ENCODE peak calls at places on chromosomes 13 and 19, in eight cellular contexts. W is fibroblast of lung, T is right lobe of liver, C is tibial nerve, G is thoracic aorta, P is tibial artery, J is RWPE1, M is endothelial cell. U is an unnamed sample.

GRCh38 chr19:35350591-35350990 is 2.9 kb downstream of the FFAR1 start:
- DNase-seq in W (no peak), T (no peak), C (no peak), G (no peak), P (no peak), J (no peak), M (no peak), U (no peak)

GRCh38 chr19:10551698-10552301 is 8.1 kb downstream of the ATG4D start:
- DNase-seq in W (peak), T (no peak), C (no peak), G (no peak), P (no peak), J (no peak), M (no peak), U (no peak)

GRCh38 chr13:23707674-23708073 is 137.5 kb downstream of the TNFRSF19 start:
- DNase-seq in W (peak), T (no peak), C (no peak), G (no peak), P (no peak), J (no peak), M (no peak), U (no peak)

GRCh38 chr13:39616087-39616694 is 13.2 kb upstream of the LHFPL6 start:
- DNase-seq in W (peak), T (peak), C (no peak), G (no peak), P (peak), J (peak), M (peak), U (peak)

GRCh38 chr19:5338661-5339469 is 1.7 kb downstream of the PTPRS start:
- DNase-seq in W (no peak), T (no peak), C (no peak), G (no peak), P (no peak), J (no peak), M (no peak), U (no peak)

GRCh38 chr19:14795078-14795721 is 16.8 kb upstream of the ADGRE2 start:
- DNase-seq in W (no peak), T (no peak), C (no peak), G (no peak), P (no peak), J (no peak), M (no peak), U (no peak)

GRCh38 chr19:50482886-50483285 is 6.2 kb upstream of the GARIN5A start:
- DNase-seq in W (no peak), T (no peak), C (no peak), G (no peak), P (no peak), J (no peak), M (no peak), U (no peak)

GRCh38 chr13:37134411-37135041 is 29.1 kb upstream of the CSNK1A1L start:
- DNase-seq in W (peak), T (no peak), C (no peak), G (no peak), P (no peak), J (no peak), M (no peak), U (no peak)

GRCh38 chr13:110617326-110618072 is 2.2 kb downstream of the NAXD start:
- DNase-seq in W (peak), T (peak), C (no peak), G (no peak), P (no peak), J (no peak), M (no peak), U (no peak)

GRCh38 chr13:36131931-36132297 is 732 bp upstream of the DCLK1 start:
- DNase-seq in W (peak), T (no peak), C (peak), G (no peak), P (peak), J (no peak), M (no peak), U (no peak)

GRCh38 chr19:41431426-41432386 is 4.5 kb upstream of the B3GNT8 start:
- DNase-seq in W (peak), T (peak), C (no peak), G (no peak), P (no peak), J (peak), M (no peak), U (no peak)

GRCh38 chr13:73110814-73111213 is 52.0 kb downstream of the KLF5 start:
- DNase-seq in W (no peak), T (no peak), C (no peak), G (no peak), P (no peak), J (no peak), M (no peak), U (no peak)

GRCh38 chr13:90416938-90417337 is 930.5 kb upstream of the MIR17HG start:
- DNase-seq in W (no peak), T (no peak), C (no peak), G (no peak), P (no peak), J (no peak), M (no peak), U (no peak)

GRCh38 chr19:18322318-18322758 is 538 bp downstream of the LSM4 start:
- DNase-seq in W (peak), T (no peak), C (no peak), G (no peak), P (peak), J (peak), M (peak), U (no peak)

GRCh38 chr19:1106841-1107654 is 3.3 kb downstream of the GPX4 start:
- DNase-seq in W (peak), T (no peak), C (no peak), G (no peak), P (no peak), J (peak), M (no peak), U (no peak)

GRCh38 chr19:6010107-6010506 is 32.2 kb upstream of the RANBP3 start:
- DNase-seq in W (no peak), T (no peak), C (no peak), G (no peak), P (no peak), J (no peak), M (no peak), U (no peak)

GRCh38 chr13:40578055-40578454 is 88.4 kb downstream of the FOXO1 start:
- DNase-seq in W (peak), T (no peak), C (no peak), G (no peak), P (no peak), J (no peak), M (no peak), U (no peak)

GRCh38 chr13:33483471-33483870 is 197.9 kb upstream of the STARD13 start:
- DNase-seq in W (no peak), T (no peak), C (no peak), G (no peak), P (no peak), J (peak), M (no peak), U (no peak)

GRCh38 chr19:45152504-45153338 is 8.1 kb downstream of the NKPD1 start:
- DNase-seq in W (peak), T (peak), C (no peak), G (no peak), P (no peak), J (no peak), M (no peak), U (no peak)

GRCh38 chr13:42354246-42355117 is 82.5 kb downstream of the AKAP11 start:
- DNase-seq in W (peak), T (no peak), C (no peak), G (no peak), P (no peak), J (no peak), M (no peak), U (no peak)

GRCh38 chr19:41745761-41746160 is 9.6 kb upstream of the CEACAM6 start:
- DNase-seq in W (no peak), T (no peak), C (no peak), G (no peak), P (no peak), J (no peak), M (no peak), U (no peak)

GRCh38 chr19:34645551-34645950 is 31.4 kb downstream of the SCGB2B2 start:
- DNase-seq in W (no peak), T (no peak), C (no peak), G (no peak), P (no peak), J (no peak), M (no peak), U (no peak)

GRCh38 chr19:52196256-52196967 is 6.6 kb downstream of the PPP2R1A start:
- DNase-seq in W (no peak), T (no peak), C (no peak), G (no peak), P (no peak), J (no peak), M (no peak), U (no peak)

GRCh38 chr19:45508931-45509691 is 1.8 kb downstream of the VASP start:
- DNase-seq in W (peak), T (peak), C (no peak), G (peak), P (peak), J (peak), M (peak), U (peak)

GRCh38 chr13:92143766-92144165 is 745.3 kb downstream of the GPC5 start:
- DNase-seq in W (peak), T (no peak), C (no peak), G (no peak), P (no peak), J (no peak), M (no peak), U (no peak)

GRCh38 chr13:24147570-24147963 is 13.0 kb upstream of the SPATA13 start:
- DNase-seq in W (no peak), T (no peak), C (no peak), G (no peak), P (no peak), J (no peak), M (no peak), U (no peak)

GRCh38 chr19:20250627-20251026 is 83.6 kb downstream of the ZNF486 start:
- DNase-seq in W (no peak), T (no peak), C (no peak), G (no peak), P (no peak), J (no peak), M (no peak), U (no peak)

GRCh38 chr19:919157-920050 is 2.3 kb downstream of the KISS1R start:
- DNase-seq in W (no peak), T (no peak), C (no peak), G (no peak), P (no peak), J (no peak), M (no peak), U (peak)

GRCh38 chr13:111232191-111232590 is 88.3 kb upstream of the TEX29 start:
- DNase-seq in W (no peak), T (no peak), C (no peak), G (no peak), P (no peak), J (no peak), M (no peak), U (no peak)

GRCh38 chr13:44271031-44271433 is 102.6 kb upstream of the SERP2 start:
- DNase-seq in W (peak), T (no peak), C (no peak), G (no peak), P (no peak), J (peak), M (no peak), U (no peak)

GRCh38 chr13:96551540-96551939 is 442.7 kb downstream of the OXGR1 start:
- DNase-seq in W (peak), T (no peak), C (no peak), G (no peak), P (no peak), J (no peak), M (no peak), U (no peak)

GRCh38 chr13:65783383-65783782 is 1446.8 kb downstream of the PCDH9 start:
- DNase-seq in W (no peak), T (no peak), C (no peak), G (no peak), P (peak), J (no peak), M (no peak), U (no peak)

GRCh38 chr13:25042141-25042540 is 53.8 kb upstream of the PABPC3 start:
- DNase-seq in W (no peak), T (no peak), C (no peak), G (no peak), P (no peak), J (no peak), M (no peak), U (no peak)

GRCh38 chr19:47035127-47035494 is 13.3 kb downstream of the TMEM160 start:
- DNase-seq in W (no peak), T (no peak), C (no peak), G (no peak), P (no peak), J (no peak), M (no peak), U (no peak)

GRCh38 chr19:45177817-45178261 is at the start of gene TRAPPC6A:
- DNase-seq in W (peak), T (no peak), C (no peak), G (no peak), P (no peak), J (peak), M (no peak), U (no peak)

GRCh38 chr19:6925801-6926751 is 38.7 kb downstream of the ADGRE1 start:
- DNase-seq in W (no peak), T (no peak), C (no peak), G (no peak), P (no peak), J (no peak), M (no peak), U (no peak)

GRCh38 chr19:55913643-55914268 is 18.4 kb downstream of the NLRP13 start:
- DNase-seq in W (no peak), T (no peak), C (no peak), G (no peak), P (no peak), J (no peak), M (no peak), U (no peak)

GRCh38 chr19:17091758-17092333 is 16.3 kb downstream of the MYO9B start:
- DNase-seq in W (no peak), T (peak), C (no peak), G (no peak), P (peak), J (no peak), M (no peak), U (no peak)

GRCh38 chr13:41137241-41137640 is 4.6 kb upstream of the KBTBD6 start:
- DNase-seq in W (no peak), T (no peak), C (no peak), G (no peak), P (no peak), J (peak), M (no peak), U (no peak)

GRCh38 chr19:32688315-32688714 is 3.3 kb upstream of the NUDT19 start:
- DNase-seq in W (no peak), T (no peak), C (no peak), G (no peak), P (peak), J (no peak), M (no peak), U (no peak)

GRCh38 chr19:40134866-40135265 is 44.1 kb upstream of the ZNF780A start:
- DNase-seq in W (no peak), T (no peak), C (no peak), G (no peak), P (no peak), J (no peak), M (no peak), U (no peak)

GRCh38 chr19:40141546-40141945 is 49.7 kb upstream of the MAP3K10 start:
- DNase-seq in W (peak), T (peak), C (no peak), G (no peak), P (no peak), J (no peak), M (no peak), U (no peak)

GRCh38 chr19:40139533-40140287 is 49.0 kb upstream of the ZNF780A start:
- DNase-seq in W (peak), T (no peak), C (no peak), G (no peak), P (no peak), J (peak), M (no peak), U (no peak)

GRCh38 chr19:40133491-40133890 is 42.7 kb upstream of the ZNF780A start:
- DNase-seq in W (no peak), T (no peak), C (no peak), G (no peak), P (no peak), J (no peak), M (no peak), U (no peak)

DNA sequence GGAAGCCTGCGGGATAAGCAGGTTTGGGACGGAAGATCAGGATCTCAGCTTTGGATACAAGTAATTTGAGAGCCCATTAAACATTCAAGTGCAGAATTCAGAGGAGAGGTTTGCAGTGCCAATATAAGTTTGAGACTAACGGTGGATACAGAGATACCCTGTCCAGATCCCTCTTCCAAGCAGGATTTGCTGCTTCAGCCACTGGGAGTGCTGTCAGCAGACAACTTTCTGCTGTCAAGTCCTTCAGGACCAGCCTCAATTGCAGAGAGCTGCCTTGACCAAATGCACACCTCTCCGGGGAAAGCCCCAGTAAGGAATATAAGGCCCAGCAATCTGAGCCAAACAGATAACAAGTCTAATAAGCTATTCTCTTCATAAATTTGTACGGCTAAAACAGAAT is 46.1 kb upstream of the ZNF780A start:
- DNase-seq in W (no peak), T (no peak), C (no peak), G (no peak), P (no peak), J (no peak), M (no peak), U (no peak)
- TF ChIP-seq CTCF in W (no peak), T (no peak), C (no peak), G (no peak), P (no peak), J (no peak), M (no peak), U (no peak)

GRCh38 chr19:2609389-2610116 is 92.9 kb downstream of the GNG7 start:
- DNase-seq in W (no peak), T (no peak), C (no peak), G (no peak), P (peak), J (no peak), M (no peak), U (peak)
- TF ChIP-seq CTCF in W (no peak), T (no peak), C (no peak), G (no peak), P (no peak), J (no peak), M (no peak), U (no peak)

GRCh38 chr13:107993239-107993948 is 221.9 kb downstream of the LIG4 start:
- DNase-seq in W (no peak), T (no peak), C (no peak), G (no peak), P (no peak), J (no peak), M (no peak), U (no peak)

GRCh38 chr13:107992542-107992941 is 222.8 kb downstream of the LIG4 start:
- DNase-seq in W (no peak), T (no peak), C (no peak), G (no peak), P (no peak), J (no peak), M (no peak), U (no peak)

GRCh38 chr13:107999751-108000150 is 215.6 kb downstream of the LIG4 start:
- DNase-seq in W (no peak), T (no peak), C (no peak), G (no peak), P (no peak), J (no peak), M (no peak), U (no peak)

DNA sequence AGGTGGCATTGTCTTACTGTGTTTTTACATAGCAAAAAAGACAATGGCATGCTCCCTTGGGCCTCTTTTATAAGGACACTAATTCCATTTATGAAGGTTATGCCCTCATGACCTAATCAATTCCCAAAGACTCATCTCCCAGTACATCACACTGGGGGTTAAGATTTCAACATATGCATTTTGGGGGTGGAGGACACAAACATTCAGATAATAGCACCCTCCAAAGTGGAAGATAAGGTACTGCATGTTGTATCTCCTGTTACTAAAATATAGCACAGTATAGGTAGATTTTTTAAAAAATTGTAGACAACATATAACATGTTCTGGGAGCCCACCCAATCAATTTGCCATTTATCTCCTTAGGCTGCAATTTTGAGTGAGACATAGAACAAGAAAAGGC is 221.2 kb downstream of the LIG4 start:
- DNase-seq in W (no peak), T (no peak), C (no peak), G (no peak), P (no peak), J (no peak), M (no peak), U (no peak)
- TF ChIP-seq CTCF in W (no peak), T (no peak), C (no peak), G (no peak), P (no peak), J (no peak), M (no peak), U (no peak)

GRCh38 chr13:27203186-27203585 is 31.6 kb upstream of the USP12 start:
- DNase-seq in W (no peak), T (no peak), C (no peak), G (no peak), P (no peak), J (no peak), M (no peak), U (no peak)

GRCh38 chr13:27199691-27200090 is 28.1 kb upstream of the USP12 start:
- DNase-seq in W (no peak), T (no peak), C (no peak), G (no peak), P (no peak), J (no peak), M (no peak), U (no peak)

GRCh38 chr13:27201661-27202060 is 30.1 kb upstream of the USP12 start:
- DNase-seq in W (peak), T (no peak), C (no peak), G (no peak), P (no peak), J (no peak), M (no peak), U (no peak)

GRCh38 chr13:27200413-27201066 is 28.9 kb upstream of the USP12 start:
- DNase-seq in W (no peak), T (no peak), C (no peak), G (no peak), P (no peak), J (no peak), M (no peak), U (no peak)

GRCh38 chr13:27203854-27204253 is 32.2 kb upstream of the USP12 start:
- DNase-seq in W (peak), T (no peak), C (no peak), G (no peak), P (no peak), J (no peak), M (no peak), U (no peak)
- TF ChIP-seq CTCF in W (peak), T (peak), C (peak), G (no peak), P (peak), J (no peak), M (no peak), U (no peak)

GRCh38 chr19:28239270-28239669 is 973.7 kb downstream of the UQCRFS1 start:
- DNase-seq in W (no peak), T (no peak), C (no peak), G (no peak), P (no peak), J (no peak), M (peak), U (no peak)

GRCh38 chr19:28245937-28246336 is 967.0 kb downstream of the UQCRFS1 start:
- DNase-seq in W (no peak), T (no peak), C (no peak), G (no peak), P (no peak), J (no peak), M (no peak), U (no peak)

GRCh38 chr19:28244966-28245365 is 968.0 kb downstream of the UQCRFS1 start:
- DNase-seq in W (no peak), T (no peak), C (no peak), G (no peak), P (no peak), J (no peak), M (no peak), U (no peak)

GRCh38 chr19:28242317-28242927 is 970.5 kb downstream of the UQCRFS1 start:
- DNase-seq in W (peak), T (no peak), C (no peak), G (no peak), P (no peak), J (peak), M (peak), U (peak)
- TF ChIP-seq CTCF in W (peak), T (peak), C (peak), G (no peak), P (no peak), J (peak), M (peak), U (peak)

U was measured in pancreas.